ENCODE peak calls at places on chromosome 10, in four cellular contexts. Q, A, W and D are unnamed samples.

GRCh38 chr10:121900443-121901174 is 27.2 kb downstream of the ATE1 start:
- DNase-seq in Q (no peak), A (no peak), W (peak), D (no peak)

GRCh38 chr10:95500097-95500496 is 61.1 kb downstream of the SORBS1 start:
- DNase-seq in Q (no peak), A (no peak), W (no peak), D (no peak)

GRCh38 chr10:85995791-85996190 is 370.8 kb downstream of the GRID1 start:
- DNase-seq in Q (no peak), A (peak), W (no peak), D (no peak)

GRCh38 chr10:1253476-1254353 is 197.5 kb downstream of the WDR37 start:
- DNase-seq in Q (no peak), A (peak), W (no peak), D (no peak)

GRCh38 chr10:10922062-10922461 is 95.6 kb upstream of the CELF2 start:
- DNase-seq in Q (no peak), A (no peak), W (no peak), D (no peak)

GRCh38 chr10:32957341-32958084 is 517 bp downstream of the ITGB1 start:
- DNase-seq in Q (no peak), A (peak), W (no peak), D (peak)

GRCh38 chr10:31656820-31657470 is 271.7 kb downstream of the ARHGAP12 start:
- DNase-seq in Q (no peak), A (no peak), W (no peak), D (no peak)

GRCh38 chr10:94490789-94491039 is 54.9 kb upstream of the HELLS start:
- DNase-seq in Q (no peak), A (no peak), W (no peak), D (no peak)

GRCh38 chr10:83863283-83863966 is 275.9 kb upstream of the GHITM start:
- DNase-seq in Q (no peak), A (no peak), W (no peak), D (no peak)

GRCh38 chr10:120632047-120632446 is 175.0 kb downstream of the PLPP4 start:
- DNase-seq in Q (no peak), A (no peak), W (no peak), D (no peak)

GRCh38 chr10:11163990-11164805 is 146.5 kb downstream of the CELF2 start:
- DNase-seq in Q (no peak), A (no peak), W (no peak), D (no peak)

GRCh38 chr10:74177140-74177677 is 26.2 kb downstream of the ADK start:
- DNase-seq in Q (no peak), A (peak), W (no peak), D (peak)

GRCh38 chr10:124003481-124004371 is 89.7 kb downstream of the CHST15 start:
- DNase-seq in Q (no peak), A (no peak), W (no peak), D (no peak)

GRCh38 chr10:94640562-94640961 is 43.0 kb upstream of the CYP2C18 start:
- DNase-seq in Q (no peak), A (no peak), W (no peak), D (no peak)

GRCh38 chr10:121070257-121070656 is 219.1 kb downstream of the WDR11 start:
- DNase-seq in Q (no peak), A (no peak), W (no peak), D (no peak)

GRCh38 chr10:90857635-90858488 is at the start of gene HTR7:
- DNase-seq in Q (peak), A (peak), W (no peak), D (peak)

GRCh38 chr10:58475322-58476277 is 37.1 kb upstream of the BICC1 start:
- DNase-seq in Q (no peak), A (no peak), W (peak), D (no peak)

GRCh38 chr10:110456523-110457091 is 41.1 kb upstream of the DUSP5 start:
- DNase-seq in Q (no peak), A (no peak), W (no peak), D (no peak)

GRCh38 chr10:70197235-70197952 is 27.1 kb upstream of the SAR1A start:
- DNase-seq in Q (no peak), A (no peak), W (no peak), D (no peak)